ENCODE peak calls at places on chromosomes 3 and 15, in four cellular contexts. One of them, this sample, is unnamed.

GRCh38 chr15:48603123-48603500 is 42.4 kb downstream of the FBN1 start:
- DNase-seq in nephron progenitor cell: no peak
- DNase-seq in cardiac fibroblast: peak
- DNase-seq in A549: no peak
- DNase-seq in this sample: no peak

GRCh38 chr3:73885862-73886261 is 261.1 kb upstream of the PDZRN3 start:
- DNase-seq in nephron progenitor cell: no peak
- DNase-seq in cardiac fibroblast: no peak
- DNase-seq in A549: no peak
- DNase-seq in this sample: no peak

GRCh38 chr3:153130312-153130977 is 31.6 kb upstream of the RAP2B start:
- DNase-seq in nephron progenitor cell: no peak
- DNase-seq in cardiac fibroblast: peak
- DNase-seq in A549: peak
- DNase-seq in this sample: no peak

GRCh38 chr15:90064931-90065681 is 37.2 kb downstream of the IDH2 start:
- DNase-seq in nephron progenitor cell: peak
- DNase-seq in cardiac fibroblast: no peak
- DNase-seq in A549: no peak
- DNase-seq in this sample: peak

GRCh38 chr3:195450731-195451229 is 8.0 kb upstream of the ACAP2 start:
- DNase-seq in nephron progenitor cell: peak
- DNase-seq in cardiac fibroblast: peak
- DNase-seq in A549: no peak
- DNase-seq in this sample: peak

GRCh38 chr3:14539384-14540208 is 546 bp downstream of the GRIP2 start:
- DNase-seq in nephron progenitor cell: no peak
- DNase-seq in cardiac fibroblast: no peak
- DNase-seq in A549: no peak
- DNase-seq in this sample: no peak

GRCh38 chr3:65878831-65879230 is 159.9 kb downstream of the MAGI1 start:
- DNase-seq in nephron progenitor cell: no peak
- DNase-seq in cardiac fibroblast: no peak
- DNase-seq in A549: no peak
- DNase-seq in this sample: no peak

GRCh38 chr3:56889131-56889530 is 87.4 kb upstream of the ARHGEF3 start:
- DNase-seq in nephron progenitor cell: no peak
- DNase-seq in cardiac fibroblast: no peak
- DNase-seq in A549: no peak
- DNase-seq in this sample: no peak

GRCh38 chr3:28267984-28268849 is 26.8 kb downstream of the CMC1 start:
- DNase-seq in nephron progenitor cell: no peak
- DNase-seq in cardiac fibroblast: peak
- DNase-seq in A549: peak
- DNase-seq in this sample: no peak

GRCh38 chr3:57094606-57095005 is 34.1 kb downstream of the SPATA12 start:
- DNase-seq in nephron progenitor cell: no peak
- DNase-seq in cardiac fibroblast: peak
- DNase-seq in A549: no peak
- DNase-seq in this sample: no peak

GRCh38 chr3:115905871-115906270 is 282.6 kb downstream of the GAP43 start:
- DNase-seq in nephron progenitor cell: no peak
- DNase-seq in cardiac fibroblast: no peak
- DNase-seq in A549: no peak
- DNase-seq in this sample: no peak

GRCh38 chr15:66720206-66721010 is 18.4 kb downstream of the SMAD6 start:
- DNase-seq in nephron progenitor cell: no peak
- DNase-seq in cardiac fibroblast: peak
- DNase-seq in A549: peak
- DNase-seq in this sample: no peak

GRCh38 chr15:57857871-57858270 is 151.4 kb downstream of the POLR2M start:
- DNase-seq in nephron progenitor cell: no peak
- DNase-seq in cardiac fibroblast: no peak
- DNase-seq in A549: no peak
- DNase-seq in this sample: no peak

GRCh38 chr3:186587183-186587582 is 16.7 kb downstream of the DNAJB11 start:
- DNase-seq in nephron progenitor cell: no peak
- DNase-seq in cardiac fibroblast: no peak
- DNase-seq in A549: no peak
- DNase-seq in this sample: no peak

GRCh38 chr15:70741107-70741511 is 22.2 kb downstream of the UACA start:
- DNase-seq in nephron progenitor cell: no peak
- DNase-seq in cardiac fibroblast: peak
- DNase-seq in A549: peak
- DNase-seq in this sample: no peak

GRCh38 chr3:138118863-138119766 is 3.7 kb upstream of the DZIP1L start:
- DNase-seq in nephron progenitor cell: peak
- DNase-seq in cardiac fibroblast: peak
- DNase-seq in A549: peak
- DNase-seq in this sample: peak

GRCh38 chr3:127074900-127075360 is 92.0 kb downstream of the PLXNA1 start:
- DNase-seq in nephron progenitor cell: no peak
- DNase-seq in cardiac fibroblast: peak
- DNase-seq in A549: no peak
- DNase-seq in this sample: peak

GRCh38 chr3:160840590-160840989 is 84.6 kb downstream of the PPM1L start:
- DNase-seq in nephron progenitor cell: no peak
- DNase-seq in cardiac fibroblast: no peak
- DNase-seq in A549: no peak
- DNase-seq in this sample: no peak

GRCh38 chr15:68204776-68205557 is at the start of gene CALML4:
- DNase-seq in nephron progenitor cell: peak
- DNase-seq in cardiac fibroblast: no peak
- DNase-seq in A549: peak
- DNase-seq in this sample: no peak

GRCh38 chr15:29677871-29678431 is 144.3 kb downstream of the TJP1 start:
- DNase-seq in nephron progenitor cell: no peak
- DNase-seq in cardiac fibroblast: no peak
- DNase-seq in A549: no peak
- DNase-seq in this sample: no peak

GRCh38 chr15:51224428-51224827 is 114.0 kb downstream of the CYP19A1 start:
- DNase-seq in nephron progenitor cell: no peak
- DNase-seq in cardiac fibroblast: peak
- DNase-seq in A549: no peak
- DNase-seq in this sample: no peak

GRCh38 chr3:31974454-31974853 is 6.6 kb downstream of the OSBPL10 start:
- DNase-seq in nephron progenitor cell: no peak
- DNase-seq in cardiac fibroblast: peak
- DNase-seq in A549: no peak
- DNase-seq in this sample: no peak

GRCh38 chr3:53202331-53203015 is 41.5 kb downstream of the PRKCD start:
- DNase-seq in nephron progenitor cell: no peak
- DNase-seq in cardiac fibroblast: no peak
- DNase-seq in A549: no peak
- DNase-seq in this sample: no peak

GRCh38 chr3:102827386-102827785 is 392.6 kb downstream of the ZPLD1 start:
- DNase-seq in nephron progenitor cell: no peak
- DNase-seq in cardiac fibroblast: no peak
- DNase-seq in A549: no peak
- DNase-seq in this sample: no peak

GRCh38 chr3:13525827-13526625 is 22.9 kb upstream of the FBLN2 start:
- DNase-seq in nephron progenitor cell: no peak
- DNase-seq in cardiac fibroblast: no peak
- DNase-seq in A549: no peak
- DNase-seq in this sample: peak
- TF ChIP-seq CTCF in nephron progenitor cell: no peak
- TF ChIP-seq CTCF in cardiac fibroblast: no peak
- TF ChIP-seq CTCF in A549: no peak
- TF ChIP-seq CTCF in this sample: no peak

DNA sequence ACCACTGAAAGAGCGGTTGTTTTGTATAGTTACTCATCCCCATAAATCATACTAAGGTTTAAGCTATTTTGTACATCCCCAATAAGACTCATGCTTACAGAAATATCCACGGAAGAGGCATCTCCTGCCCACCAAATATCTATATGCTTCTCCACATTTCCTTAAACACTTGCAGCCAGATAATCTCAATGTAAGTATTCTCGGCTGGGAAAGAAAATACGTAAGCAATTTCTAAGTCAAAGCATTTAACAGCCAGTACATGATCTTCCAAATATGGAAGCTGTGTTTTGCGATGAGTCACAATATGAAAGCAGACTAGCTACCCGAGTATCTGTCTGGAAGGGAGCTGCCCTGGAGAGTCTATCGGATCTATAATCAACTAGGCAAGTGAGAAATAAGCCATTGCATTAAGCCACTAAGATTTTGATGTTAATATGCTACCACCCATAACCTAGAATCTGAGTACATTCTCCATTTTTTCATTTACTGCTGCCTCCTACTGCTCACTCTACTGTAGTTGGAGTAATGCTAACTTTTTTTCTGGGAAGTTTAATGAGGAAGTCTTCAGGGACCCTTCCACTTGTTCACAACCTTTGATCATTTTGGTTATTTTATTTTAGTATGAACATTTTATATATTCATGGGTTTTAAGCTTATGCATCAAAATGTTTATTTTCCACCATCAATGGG is 26.9 kb upstream of the ZMAT3 start:
- DNase-seq in nephron progenitor cell: no peak
- DNase-seq in cardiac fibroblast: peak
- DNase-seq in A549: no peak
- DNase-seq in this sample: no peak
- TF ChIP-seq CTCF in nephron progenitor cell: no peak
- TF ChIP-seq CTCF in cardiac fibroblast: peak
- TF ChIP-seq CTCF in A549: no peak
- TF ChIP-seq CTCF in this sample: no peak

GRCh38 chr3:141875893-141876380 is 506 bp upstream of the ATP1B3 start:
- DNase-seq in nephron progenitor cell: peak
- DNase-seq in cardiac fibroblast: peak
- DNase-seq in A549: peak
- DNase-seq in this sample: peak
- TF ChIP-seq CTCF in nephron progenitor cell: no peak
- TF ChIP-seq CTCF in cardiac fibroblast: no peak
- TF ChIP-seq CTCF in A549: no peak
- TF ChIP-seq CTCF in this sample: no peak

DNA sequence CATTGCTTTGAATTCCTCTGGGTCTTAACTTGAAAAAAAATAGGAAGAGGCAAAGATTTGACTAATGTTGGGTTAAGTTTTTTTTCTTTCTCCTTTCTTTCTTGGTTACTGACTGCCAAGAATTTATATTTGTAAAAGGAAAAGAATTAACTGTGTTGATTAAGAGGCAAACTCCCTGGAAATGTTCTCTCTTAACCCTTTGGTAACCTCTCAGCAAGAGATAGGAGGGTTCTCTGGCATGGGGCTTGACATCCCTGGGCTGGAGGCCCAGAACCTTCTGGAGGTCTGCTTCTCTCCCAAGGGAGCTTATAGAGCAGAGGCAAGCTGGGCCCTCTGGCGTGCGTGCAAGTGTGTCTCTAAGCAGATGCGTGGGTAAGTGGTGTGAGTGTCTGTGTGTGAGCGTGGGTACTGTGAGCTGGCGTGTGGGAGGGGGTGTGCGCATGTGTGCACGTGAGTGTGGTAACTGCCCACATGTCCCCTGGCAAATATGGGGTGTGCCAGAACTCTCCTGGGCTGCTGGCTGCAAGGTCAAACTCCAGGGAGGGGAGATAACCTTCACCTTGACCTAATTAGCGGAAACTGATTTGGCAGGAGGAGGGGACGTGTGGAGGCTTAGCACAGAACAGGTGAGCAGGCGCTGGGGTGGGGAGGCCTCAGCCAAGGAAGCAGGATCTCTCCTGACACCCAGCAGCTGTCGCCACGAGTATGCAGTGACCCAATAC is 49.4 kb upstream of the MAGEF1 start:
- DNase-seq in nephron progenitor cell: no peak
- DNase-seq in cardiac fibroblast: peak
- DNase-seq in A549: no peak
- DNase-seq in this sample: peak
- TF ChIP-seq CTCF in nephron progenitor cell: no peak
- TF ChIP-seq CTCF in cardiac fibroblast: no peak
- TF ChIP-seq CTCF in A549: no peak
- TF ChIP-seq CTCF in this sample: no peak

GRCh38 chr15:38647683-38648082 is 83.1 kb upstream of the RASGRP1 start:
- DNase-seq in nephron progenitor cell: no peak
- DNase-seq in cardiac fibroblast: peak
- DNase-seq in A549: peak
- DNase-seq in this sample: no peak

GRCh38 chr15:38646716-38647115 is 82.1 kb upstream of the RASGRP1 start:
- DNase-seq in nephron progenitor cell: no peak
- DNase-seq in cardiac fibroblast: no peak
- DNase-seq in A549: no peak
- DNase-seq in this sample: no peak

GRCh38 chr15:38638841-38639240 is 74.2 kb upstream of the RASGRP1 start:
- DNase-seq in nephron progenitor cell: no peak
- DNase-seq in cardiac fibroblast: no peak
- DNase-seq in A549: no peak
- DNase-seq in this sample: no peak

GRCh38 chr15:38648116-38648843 is 83.7 kb upstream of the RASGRP1 start:
- DNase-seq in nephron progenitor cell: no peak
- DNase-seq in cardiac fibroblast: peak
- DNase-seq in A549: no peak
- DNase-seq in this sample: no peak

GRCh38 chr15:38642689-38643270 is 78.2 kb upstream of the RASGRP1 start:
- DNase-seq in nephron progenitor cell: no peak
- DNase-seq in cardiac fibroblast: no peak
- DNase-seq in A549: no peak
- DNase-seq in this sample: no peak
- TF ChIP-seq CTCF in nephron progenitor cell: no peak
- TF ChIP-seq CTCF in cardiac fibroblast: no peak
- TF ChIP-seq CTCF in A549: no peak
- TF ChIP-seq CTCF in this sample: no peak

GRCh38 chr15:27133244-27133643 is 162.3 kb downstream of the GABRG3 start:
- DNase-seq in nephron progenitor cell: no peak
- DNase-seq in cardiac fibroblast: no peak
- DNase-seq in A549: no peak
- DNase-seq in this sample: no peak
- TF ChIP-seq CTCF in nephron progenitor cell: no peak
- TF ChIP-seq CTCF in cardiac fibroblast: no peak
- TF ChIP-seq CTCF in A549: no peak
- TF ChIP-seq CTCF in this sample: no peak

GRCh38 chr15:31476866-31477265 is 150.2 kb downstream of the KLF13 start:
- DNase-seq in nephron progenitor cell: no peak
- DNase-seq in cardiac fibroblast: no peak
- DNase-seq in A549: no peak
- DNase-seq in this sample: no peak

GRCh38 chr15:31477851-31478250 is 151.2 kb downstream of the KLF13 start:
- DNase-seq in nephron progenitor cell: no peak
- DNase-seq in cardiac fibroblast: no peak
- DNase-seq in A549: no peak
- DNase-seq in this sample: no peak

GRCh38 chr15:31474059-31474868 is 147.6 kb downstream of the KLF13 start:
- DNase-seq in nephron progenitor cell: no peak
- DNase-seq in cardiac fibroblast: no peak
- DNase-seq in A549: no peak
- DNase-seq in this sample: no peak

GRCh38 chr15:31477301-31477700 is 150.7 kb downstream of the KLF13 start:
- DNase-seq in nephron progenitor cell: no peak
- DNase-seq in cardiac fibroblast: no peak
- DNase-seq in A549: no peak
- DNase-seq in this sample: no peak

GRCh38 chr15:31476411-31476810 is 149.8 kb downstream of the KLF13 start:
- DNase-seq in nephron progenitor cell: no peak
- DNase-seq in cardiac fibroblast: no peak
- DNase-seq in A549: no peak
- DNase-seq in this sample: no peak
- TF ChIP-seq CTCF in nephron progenitor cell: no peak
- TF ChIP-seq CTCF in cardiac fibroblast: no peak
- TF ChIP-seq CTCF in A549: no peak
- TF ChIP-seq CTCF in this sample: no peak

This sample was measured in WERI-Rb-1.